ENCODE peak calls at places on chromosomes 13 and 19, in five cellular contexts. One of them, this sample, is unnamed.

GRCh38 chr19:16444273-16444597 is 27.5 kb downstream of the EPS15L1 start:
- DNase-seq in heart left ventricle: no peak
- DNase-seq in GDM1: no peak
- DNase-seq in fibroblast of villous mesenchyme: no peak
- DNase-seq in CD4-positive, alpha-beta T cell: no peak
- DNase-seq in this sample: no peak

GRCh38 chr13:49791753-49792549 is 531 bp downstream of the KPNA3 start:
- DNase-seq in CD4-positive, alpha-beta T cell: peak
- DNase-seq in fibroblast of villous mesenchyme: peak
- DNase-seq in GDM1: peak
- DNase-seq in heart left ventricle: peak
- DNase-seq in this sample: peak

GRCh38 chr13:101178394-101178793 is 237.9 kb downstream of the NALCN start:
- DNase-seq in CD4-positive, alpha-beta T cell: no peak
- DNase-seq in GDM1: no peak
- DNase-seq in fibroblast of villous mesenchyme: peak
- DNase-seq in heart left ventricle: no peak
- DNase-seq in this sample: no peak

GRCh38 chr13:59356607-59357006 is 807.1 kb downstream of the DIAPH3 start:
- DNase-seq in heart left ventricle: peak
- DNase-seq in fibroblast of villous mesenchyme: peak
- DNase-seq in CD4-positive, alpha-beta T cell: no peak
- DNase-seq in GDM1: no peak
- DNase-seq in this sample: no peak

GRCh38 chr13:83940742-83941141 is 58.5 kb upstream of the SLITRK1 start:
- DNase-seq in fibroblast of villous mesenchyme: no peak
- DNase-seq in GDM1: no peak
- DNase-seq in CD4-positive, alpha-beta T cell: no peak
- DNase-seq in heart left ventricle: no peak
- DNase-seq in this sample: no peak

GRCh38 chr13:77800219-77800618 is 102.7 kb downstream of the SLAIN1 start:
- DNase-seq in CD4-positive, alpha-beta T cell: no peak
- DNase-seq in fibroblast of villous mesenchyme: peak
- DNase-seq in GDM1: no peak
- DNase-seq in heart left ventricle: no peak
- DNase-seq in this sample: no peak

GRCh38 chr13:51499841-51500240 is 47.0 kb upstream of the INTS6 start:
- DNase-seq in CD4-positive, alpha-beta T cell: no peak
- DNase-seq in heart left ventricle: no peak
- DNase-seq in fibroblast of villous mesenchyme: no peak
- DNase-seq in GDM1: no peak
- DNase-seq in this sample: no peak

GRCh38 chr13:76937416-76937815 is 10.9 kb upstream of the ACOD1 start:
- DNase-seq in GDM1: no peak
- DNase-seq in fibroblast of villous mesenchyme: peak
- DNase-seq in heart left ventricle: no peak
- DNase-seq in CD4-positive, alpha-beta T cell: no peak
- DNase-seq in this sample: peak

GRCh38 chr13:21657538-21657937 is 13.3 kb upstream of the FGF9 start:
- DNase-seq in CD4-positive, alpha-beta T cell: no peak
- DNase-seq in GDM1: no peak
- DNase-seq in heart left ventricle: no peak
- DNase-seq in fibroblast of villous mesenchyme: peak
- DNase-seq in this sample: peak

GRCh38 chr13:81017525-81018152 is 676.7 kb upstream of the SPRY2 start:
- DNase-seq in GDM1: no peak
- DNase-seq in fibroblast of villous mesenchyme: peak
- DNase-seq in CD4-positive, alpha-beta T cell: no peak
- DNase-seq in heart left ventricle: no peak
- DNase-seq in this sample: peak

GRCh38 chr13:26831336-26831908 is 70.8 kb upstream of the GPR12 start:
- DNase-seq in CD4-positive, alpha-beta T cell: no peak
- DNase-seq in heart left ventricle: no peak
- DNase-seq in fibroblast of villous mesenchyme: no peak
- DNase-seq in GDM1: no peak
- DNase-seq in this sample: no peak

GRCh38 chr19:40502081-40502480 is 35.3 kb downstream of the SPTBN4 start:
- DNase-seq in CD4-positive, alpha-beta T cell: no peak
- DNase-seq in GDM1: no peak
- DNase-seq in heart left ventricle: no peak
- DNase-seq in fibroblast of villous mesenchyme: no peak
- DNase-seq in this sample: no peak

GRCh38 chr13:46339035-46339666 is 47.9 kb downstream of the RUBCNL start:
- DNase-seq in CD4-positive, alpha-beta T cell: no peak
- DNase-seq in fibroblast of villous mesenchyme: peak
- DNase-seq in GDM1: peak
- DNase-seq in heart left ventricle: peak
- DNase-seq in this sample: no peak

GRCh38 chr19:29121684-29122083 is 91.3 kb downstream of the UQCRFS1 start:
- DNase-seq in heart left ventricle: no peak
- DNase-seq in GDM1: no peak
- DNase-seq in CD4-positive, alpha-beta T cell: no peak
- DNase-seq in fibroblast of villous mesenchyme: no peak
- DNase-seq in this sample: peak

GRCh38 chr19:13823256-13823655 is 28.0 kb downstream of the ZSWIM4 start:
- DNase-seq in heart left ventricle: peak
- DNase-seq in CD4-positive, alpha-beta T cell: no peak
- DNase-seq in GDM1: no peak
- DNase-seq in fibroblast of villous mesenchyme: no peak
- DNase-seq in this sample: no peak

GRCh38 chr19:35023428-35023827 is 6.8 kb upstream of the SCN1B start:
- DNase-seq in GDM1: no peak
- DNase-seq in CD4-positive, alpha-beta T cell: no peak
- DNase-seq in heart left ventricle: no peak
- DNase-seq in fibroblast of villous mesenchyme: no peak
- DNase-seq in this sample: no peak

GRCh38 chr13:80881495-80882482 is 540.9 kb upstream of the SPRY2 start:
- DNase-seq in GDM1: no peak
- DNase-seq in heart left ventricle: no peak
- DNase-seq in CD4-positive, alpha-beta T cell: no peak
- DNase-seq in fibroblast of villous mesenchyme: peak
- DNase-seq in this sample: no peak

GRCh38 chr19:16824658-16825311 is 4.4 kb upstream of the SIN3B start:
- DNase-seq in GDM1: no peak
- DNase-seq in fibroblast of villous mesenchyme: peak
- DNase-seq in heart left ventricle: no peak
- DNase-seq in CD4-positive, alpha-beta T cell: no peak
- DNase-seq in this sample: no peak

GRCh38 chr13:41019027-41019487 is at the start of gene ELF1:
- DNase-seq in CD4-positive, alpha-beta T cell: peak
- DNase-seq in fibroblast of villous mesenchyme: peak
- DNase-seq in GDM1: peak
- DNase-seq in heart left ventricle: peak
- DNase-seq in this sample: peak

GRCh38 chr13:113291997-113292862 is 4.8 kb upstream of the LAMP1 start:
- DNase-seq in GDM1: peak
- DNase-seq in CD4-positive, alpha-beta T cell: no peak
- DNase-seq in fibroblast of villous mesenchyme: peak
- DNase-seq in heart left ventricle: no peak
- DNase-seq in this sample: no peak

GRCh38 chr13:40592035-40592434 is 74.4 kb downstream of the FOXO1 start:
- DNase-seq in CD4-positive, alpha-beta T cell: no peak
- DNase-seq in fibroblast of villous mesenchyme: no peak
- DNase-seq in GDM1: no peak
- DNase-seq in heart left ventricle: no peak
- DNase-seq in this sample: no peak

GRCh38 chr13:27928805-27929753 is 9.3 kb downstream of the PDX1 start:
- DNase-seq in CD4-positive, alpha-beta T cell: no peak
- DNase-seq in fibroblast of villous mesenchyme: no peak
- DNase-seq in GDM1: no peak
- DNase-seq in heart left ventricle: no peak
- DNase-seq in this sample: no peak

GRCh38 chr19:2051771-2052704 is 994 bp upstream of the MKNK2 start:
- DNase-seq in fibroblast of villous mesenchyme: no peak
- DNase-seq in heart left ventricle: peak
- DNase-seq in CD4-positive, alpha-beta T cell: no peak
- DNase-seq in GDM1: no peak
- DNase-seq in this sample: no peak

GRCh38 chr19:489418-490196 is 6.7 kb upstream of the MADCAM1 start:
- DNase-seq in CD4-positive, alpha-beta T cell: no peak
- DNase-seq in fibroblast of villous mesenchyme: peak
- DNase-seq in heart left ventricle: no peak
- DNase-seq in GDM1: no peak
- DNase-seq in this sample: no peak

This sample was measured in H54.